ENCODE peak calls at places on chromosomes 4 and X, in nine cellular contexts. B is K562, D is A549, T is HCT116, Z is GM23338, Y is SK-N-SH, R is HL-60, C is HepG2, N is GM12878. H is an unnamed sample.

GRCh38 chr4:109462802-109463201 is 29.2 kb downstream of the SEC24B start:
- DNase-seq in R (no peak), T (no peak), Z (no peak), Y (no peak), C (no peak), D (no peak), B (no peak), N (no peak), H (no peak)

GRCh38 chr4:119580293-119580692 is 48.3 kb downstream of the PDE5A start:
- DNase-seq in Z (no peak), T (no peak), B (no peak), N (no peak), R (no peak), D (no peak), Y (no peak), C (no peak), H (no peak)

GRCh38 chrX:95318882-95319281 is 1365.8 kb upstream of the DIAPH2 start:
- DNase-seq in C (peak), D (no peak), T (no peak), Y (peak), N (no peak), Z (peak), R (peak), B (peak), H (no peak)

GRCh38 chr4:43379001-43379400 is 486.5 kb downstream of the GRXCR1 start:
- DNase-seq in D (no peak), T (no peak), C (no peak), B (no peak), R (no peak), Z (no peak), Y (no peak), N (no peak), H (no peak)

GRCh38 chr4:82948647-82949204 is 48.2 kb downstream of the THAP9 start:
- DNase-seq in T (no peak), Z (no peak), Y (no peak), D (no peak), R (no peak), C (no peak), N (no peak), B (no peak), H (no peak)

GRCh38 chrX:119686087-119686639 is 6.8 kb downstream of the SEPTIN6 start:
- DNase-seq in Y (peak), T (no peak), Z (no peak), D (no peak), C (no peak), B (no peak), N (peak), R (no peak), H (no peak)

GRCh38 chr4:2302387-2303119 is 40.6 kb upstream of the MXD4 start:
- DNase-seq in Z (no peak), T (no peak), B (no peak), Y (no peak), R (no peak), C (no peak), D (no peak), N (no peak), H (no peak)

GRCh38 chr4:141871086-141871485 is 234.7 kb downstream of the IL15 start:
- DNase-seq in T (no peak), C (no peak), N (no peak), Z (no peak), R (peak), B (no peak), D (no peak), Y (no peak), H (no peak)

GRCh38 chr4:164731827-164732474 is 22.0 kb upstream of the SMIM31 start:
- DNase-seq in D (peak), T (peak), B (peak), N (peak), Z (peak), C (peak), Y (peak), R (peak), H (peak)

GRCh38 chr4:78168029-78168428 is 110.9 kb downstream of the FRAS1 start:
- DNase-seq in N (no peak), B (no peak), R (no peak), Y (no peak), T (no peak), C (peak), D (no peak), Z (no peak), H (no peak)

GRCh38 chrX:97547873-97548578 is 664.3 kb downstream of the RPA4 start:
- DNase-seq in C (peak), Y (peak), B (no peak), Z (no peak), T (peak), R (no peak), D (no peak), N (no peak), H (no peak)

GRCh38 chrX:139388234-139388633 is 142.3 kb upstream of the F9 start:
- DNase-seq in R (no peak), N (no peak), D (no peak), Y (no peak), T (no peak), Z (peak), C (no peak), B (no peak), H (no peak)

GRCh38 chrX:9122504-9123245 is 88.7 kb upstream of the FAM9B start:
- DNase-seq in B (no peak), R (peak), N (no peak), Z (no peak), D (no peak), Y (no peak), C (no peak), T (no peak), H (no peak)

GRCh38 chr4:184854673-184855072 is 28.9 kb upstream of the ACSL1 start:
- DNase-seq in D (no peak), Z (no peak), C (no peak), T (no peak), R (peak), N (no peak), B (no peak), Y (peak), H (no peak)

GRCh38 chr4:100356172-100356571 is 161.7 kb downstream of the EMCN start:
- DNase-seq in C (no peak), Z (no peak), N (no peak), D (no peak), Y (no peak), B (no peak), T (no peak), R (no peak), H (no peak)

GRCh38 chrX:134932528-134933217 is 58.1 kb upstream of the SMIM10 start:
- DNase-seq in Z (no peak), D (no peak), N (no peak), C (peak), R (no peak), B (no peak), T (no peak), Y (no peak), H (no peak)

GRCh38 chrX:42127563-42127962 is 204.2 kb upstream of the CASK start:
- DNase-seq in B (no peak), T (no peak), N (no peak), D (no peak), Z (no peak), Y (no peak), R (no peak), C (no peak), H (no peak)

GRCh38 chr4:82753725-82754410 is 44.7 kb downstream of the SCD5 start:
- DNase-seq in Z (no peak), Y (no peak), B (no peak), R (no peak), D (no peak), C (no peak), T (no peak), N (no peak), H (no peak)

GRCh38 chrX:140712413-140713173 is 3.0 kb downstream of the LINC00632 start:
- DNase-seq in R (no peak), N (no peak), B (no peak), C (no peak), Z (peak), D (peak), Y (peak), T (no peak), H (no peak)
- H3K4me3 ChIP-seq in R (no peak), N (no peak), B (no peak), C (no peak), Z (no peak), D (peak), Y (no peak), T (no peak), H (peak)

DNA sequence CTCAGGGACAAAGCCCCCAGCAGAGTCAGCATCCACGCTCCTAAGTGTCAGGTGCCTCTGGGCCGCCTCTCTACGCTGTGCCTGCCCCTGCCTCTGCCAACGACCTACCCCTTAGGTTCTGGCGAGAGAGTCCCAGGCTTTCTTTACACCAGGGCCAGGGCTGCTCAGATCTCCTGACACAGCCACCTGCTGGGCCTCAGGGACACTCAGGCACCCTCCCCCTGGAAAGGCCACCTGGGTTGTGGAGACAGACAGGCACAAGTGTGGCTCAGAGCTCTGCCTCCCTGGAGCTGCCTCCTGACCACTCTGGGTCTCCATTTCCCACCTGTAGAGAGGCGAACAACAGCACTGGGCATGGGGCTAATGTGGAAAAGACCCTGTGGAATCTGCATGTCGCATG is 90.0 kb upstream of the ADRA2C start:
- DNase-seq in B (no peak), D (no peak), Z (no peak), C (no peak), N (no peak), R (no peak), Y (no peak), T (no peak), H (no peak)
- TF ChIP-seq REST in B (no peak), D (no peak), Z (no peak), C (no peak), N (no peak), R (no peak), Y (no peak), T (no peak), H (no peak)

DNA sequence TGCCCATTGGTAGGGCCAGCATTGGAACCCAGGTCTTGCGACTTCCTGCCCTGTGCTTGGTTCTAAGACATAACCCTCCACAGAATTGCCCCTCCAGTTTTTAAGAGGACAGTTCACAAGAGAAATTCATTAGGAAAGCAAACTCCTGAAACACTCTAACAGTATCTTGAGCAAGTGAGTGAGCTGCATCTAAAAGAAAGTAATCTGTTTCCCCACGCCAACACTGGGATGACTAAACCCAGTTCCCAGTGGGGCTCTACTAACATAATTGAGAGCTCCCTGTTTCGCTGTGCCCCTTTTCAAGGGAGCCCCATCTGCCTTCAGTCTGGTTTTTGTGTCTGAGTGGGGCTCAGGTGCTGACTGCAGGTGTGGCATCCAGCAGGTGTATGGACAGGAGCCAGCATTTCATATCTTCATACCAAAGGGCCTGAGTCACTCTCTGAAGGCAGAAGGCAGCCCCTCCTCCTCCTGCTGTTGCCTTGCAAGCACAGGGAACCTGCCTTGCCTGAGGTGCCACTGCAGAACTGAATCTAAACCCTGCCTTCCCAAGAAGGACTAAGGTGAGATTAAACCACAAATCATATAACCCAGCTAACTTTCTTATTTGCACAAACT is 8.0 kb downstream of the AMOT start:
- DNase-seq in Y (no peak), R (no peak), N (no peak), D (no peak), Z (peak), T (peak), B (no peak), C (no peak), H (no peak)
- H3K4me3 ChIP-seq in Y (no peak), R (no peak), N (no peak), D (no peak), Z (no peak), T (no peak), B (no peak), C (no peak), H (no peak)

GRCh38 chr4:71549516-71550160 is 210.8 kb downstream of the SLC4A4 start:
- DNase-seq in Z (no peak), R (no peak), B (no peak), Y (no peak), D (no peak), C (no peak), T (no peak), N (no peak), H (no peak)
- TF ChIP-seq REST in Z (no peak), R (no peak), B (no peak), Y (no peak), D (no peak), C (no peak), T (no peak), N (no peak), H (no peak)